ENCODE peak calls at places on chromosomes 7 and 10, in four cellular contexts. One of them, this sample, is unnamed.

GRCh38 chr10:33010132-33011037 is 52.4 kb upstream of the ITGB1 start:
- DNase-seq in cardiac muscle cell: peak; percentile 23
- DNase-seq in neural crest cell: no peak
- DNase-seq in stimulated activated effector memory CD8-positive, alpha-beta T cell treated with anti-CD3 and anti-CD28 coated beads, Interleukin-12 subunit alpha, Interleukin-12 subunit beta, amount 100 ng/mL, for 72 hours: no peak
- DNase-seq in this sample: no peak

GRCh38 chr10:97422921-97423420 is 3.0 kb upstream of the PGAM1 start:
- DNase-seq in cardiac muscle cell: no peak
- DNase-seq in neural crest cell: no peak
- DNase-seq in stimulated activated effector memory CD8-positive, alpha-beta T cell treated with anti-CD3 and anti-CD28 coated beads, Interleukin-12 subunit alpha, Interleukin-12 subunit beta, amount 100 ng/mL, for 72 hours: peak; percentile 78
- DNase-seq in this sample: no peak

GRCh38 chr10:6649107-6649720 is 69.1 kb upstream of the PRKCQ start:
- DNase-seq in cardiac muscle cell: no peak
- DNase-seq in neural crest cell: no peak
- DNase-seq in stimulated activated effector memory CD8-positive, alpha-beta T cell treated with anti-CD3 and anti-CD28 coated beads, Interleukin-12 subunit alpha, Interleukin-12 subunit beta, amount 100 ng/mL, for 72 hours: no peak
- DNase-seq in this sample: no peak

GRCh38 chr7:111914287-111914686 is 291.9 kb downstream of the DOCK4 start:
- DNase-seq in cardiac muscle cell: no peak
- DNase-seq in neural crest cell: no peak
- DNase-seq in stimulated activated effector memory CD8-positive, alpha-beta T cell treated with anti-CD3 and anti-CD28 coated beads, Interleukin-12 subunit alpha, Interleukin-12 subunit beta, amount 100 ng/mL, for 72 hours: no peak
- DNase-seq in this sample: no peak

GRCh38 chr10:21490028-21490427 is 35.5 kb downstream of the SKIDA1 start:
- DNase-seq in cardiac muscle cell: no peak
- DNase-seq in neural crest cell: no peak
- DNase-seq in stimulated activated effector memory CD8-positive, alpha-beta T cell treated with anti-CD3 and anti-CD28 coated beads, Interleukin-12 subunit alpha, Interleukin-12 subunit beta, amount 100 ng/mL, for 72 hours: no peak
- DNase-seq in this sample: no peak

GRCh38 chr10:118793545-118793944 is 38.8 kb upstream of the CACUL1 start:
- DNase-seq in cardiac muscle cell: no peak
- DNase-seq in neural crest cell: no peak
- DNase-seq in stimulated activated effector memory CD8-positive, alpha-beta T cell treated with anti-CD3 and anti-CD28 coated beads, Interleukin-12 subunit alpha, Interleukin-12 subunit beta, amount 100 ng/mL, for 72 hours: no peak
- DNase-seq in this sample: no peak

GRCh38 chr10:14604181-14605142 is 170.2 kb downstream of the FAM107B start:
- DNase-seq in cardiac muscle cell: peak; percentile 90
- DNase-seq in neural crest cell: peak; percentile 60
- DNase-seq in stimulated activated effector memory CD8-positive, alpha-beta T cell treated with anti-CD3 and anti-CD28 coated beads, Interleukin-12 subunit alpha, Interleukin-12 subunit beta, amount 100 ng/mL, for 72 hours: peak; percentile 86
- DNase-seq in this sample: peak; percentile 90

GRCh38 chr7:120431016-120431415 is 158.0 kb downstream of the KCND2 start:
- DNase-seq in cardiac muscle cell: no peak
- DNase-seq in neural crest cell: no peak
- DNase-seq in stimulated activated effector memory CD8-positive, alpha-beta T cell treated with anti-CD3 and anti-CD28 coated beads, Interleukin-12 subunit alpha, Interleukin-12 subunit beta, amount 100 ng/mL, for 72 hours: no peak
- DNase-seq in this sample: no peak

GRCh38 chr10:127774771-127775559 is 38.0 kb downstream of the FOXI2 start:
- DNase-seq in cardiac muscle cell: no peak
- DNase-seq in neural crest cell: peak; percentile 14
- DNase-seq in stimulated activated effector memory CD8-positive, alpha-beta T cell treated with anti-CD3 and anti-CD28 coated beads, Interleukin-12 subunit alpha, Interleukin-12 subunit beta, amount 100 ng/mL, for 72 hours: no peak
- DNase-seq in this sample: no peak

GRCh38 chr7:66537876-66538275 is 90.8 kb upstream of the KCTD7 start:
- DNase-seq in cardiac muscle cell: no peak
- DNase-seq in neural crest cell: no peak
- DNase-seq in stimulated activated effector memory CD8-positive, alpha-beta T cell treated with anti-CD3 and anti-CD28 coated beads, Interleukin-12 subunit alpha, Interleukin-12 subunit beta, amount 100 ng/mL, for 72 hours: no peak
- DNase-seq in this sample: no peak

GRCh38 chr10:110269641-110270318 is 34.9 kb downstream of the SMNDC1 start:
- DNase-seq in cardiac muscle cell: peak; percentile 42
- DNase-seq in neural crest cell: no peak
- DNase-seq in stimulated activated effector memory CD8-positive, alpha-beta T cell treated with anti-CD3 and anti-CD28 coated beads, Interleukin-12 subunit alpha, Interleukin-12 subunit beta, amount 100 ng/mL, for 72 hours: no peak
- DNase-seq in this sample: no peak

GRCh38 chr7:35768346-35768745 is 32.5 kb upstream of the SEPTIN7 start:
- DNase-seq in cardiac muscle cell: no peak
- DNase-seq in neural crest cell: no peak
- DNase-seq in stimulated activated effector memory CD8-positive, alpha-beta T cell treated with anti-CD3 and anti-CD28 coated beads, Interleukin-12 subunit alpha, Interleukin-12 subunit beta, amount 100 ng/mL, for 72 hours: no peak
- DNase-seq in this sample: no peak

GRCh38 chr10:122267849-122268737 is 3.0 kb upstream of the BTBD16 start:
- DNase-seq in cardiac muscle cell: peak; percentile 69
- DNase-seq in neural crest cell: peak; percentile 60
- DNase-seq in stimulated activated effector memory CD8-positive, alpha-beta T cell treated with anti-CD3 and anti-CD28 coated beads, Interleukin-12 subunit alpha, Interleukin-12 subunit beta, amount 100 ng/mL, for 72 hours: peak; percentile 78
- DNase-seq in this sample: no peak

GRCh38 chr7:131105294-131105802 is 222.3 kb upstream of the MKLN1 start:
- DNase-seq in cardiac muscle cell: peak; percentile 68
- DNase-seq in neural crest cell: no peak
- DNase-seq in stimulated activated effector memory CD8-positive, alpha-beta T cell treated with anti-CD3 and anti-CD28 coated beads, Interleukin-12 subunit alpha, Interleukin-12 subunit beta, amount 100 ng/mL, for 72 hours: no peak
- DNase-seq in this sample: no peak

GRCh38 chr10:109915566-109915965 is 7.7 kb downstream of the XPNPEP1 start:
- DNase-seq in cardiac muscle cell: no peak
- DNase-seq in neural crest cell: no peak
- DNase-seq in stimulated activated effector memory CD8-positive, alpha-beta T cell treated with anti-CD3 and anti-CD28 coated beads, Interleukin-12 subunit alpha, Interleukin-12 subunit beta, amount 100 ng/mL, for 72 hours: no peak
- DNase-seq in this sample: no peak

GRCh38 chr10:126199221-126199998 is 188.9 kb downstream of the ADAM12 start:
- DNase-seq in cardiac muscle cell: no peak
- DNase-seq in neural crest cell: no peak
- DNase-seq in stimulated activated effector memory CD8-positive, alpha-beta T cell treated with anti-CD3 and anti-CD28 coated beads, Interleukin-12 subunit alpha, Interleukin-12 subunit beta, amount 100 ng/mL, for 72 hours: no peak
- DNase-seq in this sample: no peak

GRCh38 chr7:151607464-151607867 is 87.8 kb upstream of the RHEB start:
- DNase-seq in cardiac muscle cell: no peak
- DNase-seq in neural crest cell: no peak
- DNase-seq in stimulated activated effector memory CD8-positive, alpha-beta T cell treated with anti-CD3 and anti-CD28 coated beads, Interleukin-12 subunit alpha, Interleukin-12 subunit beta, amount 100 ng/mL, for 72 hours: no peak
- DNase-seq in this sample: no peak

GRCh38 chr10:106609867-106610266 is 554.6 kb downstream of the SORCS1 start:
- DNase-seq in cardiac muscle cell: no peak
- DNase-seq in neural crest cell: no peak
- DNase-seq in stimulated activated effector memory CD8-positive, alpha-beta T cell treated with anti-CD3 and anti-CD28 coated beads, Interleukin-12 subunit alpha, Interleukin-12 subunit beta, amount 100 ng/mL, for 72 hours: no peak
- DNase-seq in this sample: no peak

GRCh38 chr10:70164179-70164578 is 6.1 kb downstream of the SAR1A start:
- DNase-seq in cardiac muscle cell: no peak
- DNase-seq in neural crest cell: no peak
- DNase-seq in stimulated activated effector memory CD8-positive, alpha-beta T cell treated with anti-CD3 and anti-CD28 coated beads, Interleukin-12 subunit alpha, Interleukin-12 subunit beta, amount 100 ng/mL, for 72 hours: no peak
- DNase-seq in this sample: no peak

GRCh38 chr7:96949766-96950165 is 55.6 kb upstream of the DLX6 start:
- DNase-seq in cardiac muscle cell: no peak
- DNase-seq in neural crest cell: no peak
- DNase-seq in stimulated activated effector memory CD8-positive, alpha-beta T cell treated with anti-CD3 and anti-CD28 coated beads, Interleukin-12 subunit alpha, Interleukin-12 subunit beta, amount 100 ng/mL, for 72 hours: no peak
- DNase-seq in this sample: no peak

GRCh38 chr7:44048031-44048795 is 3.7 kb downstream of the DBNL start:
- DNase-seq in cardiac muscle cell: no peak
- DNase-seq in neural crest cell: no peak
- DNase-seq in stimulated activated effector memory CD8-positive, alpha-beta T cell treated with anti-CD3 and anti-CD28 coated beads, Interleukin-12 subunit alpha, Interleukin-12 subunit beta, amount 100 ng/mL, for 72 hours: no peak
- DNase-seq in this sample: peak; percentile 9

GRCh38 chr10:132750936-132751335 is 35.0 kb downstream of the NKX6-2 start:
- DNase-seq in cardiac muscle cell: no peak
- DNase-seq in neural crest cell: no peak
- DNase-seq in stimulated activated effector memory CD8-positive, alpha-beta T cell treated with anti-CD3 and anti-CD28 coated beads, Interleukin-12 subunit alpha, Interleukin-12 subunit beta, amount 100 ng/mL, for 72 hours: no peak
- DNase-seq in this sample: no peak

GRCh38 chr7:154841731-154842331 is 161.1 kb downstream of the PAXIP1 start:
- DNase-seq in cardiac muscle cell: peak; percentile 12
- DNase-seq in neural crest cell: no peak
- DNase-seq in stimulated activated effector memory CD8-positive, alpha-beta T cell treated with anti-CD3 and anti-CD28 coated beads, Interleukin-12 subunit alpha, Interleukin-12 subunit beta, amount 100 ng/mL, for 72 hours: no peak
- DNase-seq in this sample: no peak

GRCh38 chr7:27172388-27172774 is 1.7 kb downstream of the HOXA10 start:
- DNase-seq in cardiac muscle cell: no peak
- DNase-seq in neural crest cell: no peak
- DNase-seq in stimulated activated effector memory CD8-positive, alpha-beta T cell treated with anti-CD3 and anti-CD28 coated beads, Interleukin-12 subunit alpha, Interleukin-12 subunit beta, amount 100 ng/mL, for 72 hours: no peak
- DNase-seq in this sample: peak; percentile 59